ENCODE peak calls at places on chromosomes 3 and 15, in five cellular contexts. I is SHP77, W is progenitor cell of endocrine pancreas, P is T-helper 9 cell, C is occipital lobe. T is an unnamed sample.

GRCh38 chr15:89496155-89497098 is at the start of gene RHCG:
- DNase-seq in W (peak; percentile 56), P (no peak), I (no peak), C (no peak), T (peak; percentile 23)

GRCh38 chr3:117998071-117998470 is 1036.6 kb downstream of the IGSF11 start:
- DNase-seq in I (peak; percentile 19), P (no peak), C (peak; percentile 4), W (no peak), T (no peak)

GRCh38 chr15:34993877-34994276 is 5.8 kb upstream of the ZNF770 start:
- DNase-seq in C (no peak), P (no peak), W (no peak), I (no peak), T (no peak)

GRCh38 chr3:134373278-134373941 is 837 bp downstream of the AMOTL2 start:
- DNase-seq in C (peak; percentile 87), W (peak; percentile 74), I (peak; percentile 54), P (no peak), T (peak; percentile 78)

GRCh38 chr3:89173546-89173945 is 66.1 kb downstream of the EPHA3 start:
- DNase-seq in I (no peak), C (no peak), P (no peak), W (no peak), T (no peak)

GRCh38 chr3:134381836-134382442 is 7.7 kb upstream of the AMOTL2 start:
- DNase-seq in C (no peak), I (no peak), P (no peak), W (no peak), T (peak; percentile 88)

GRCh38 chr3:2993719-2994118 is 116.5 kb downstream of the IL5RA start:
- DNase-seq in P (no peak), W (no peak), C (no peak), I (no peak), T (no peak)

GRCh38 chr3:29201609-29202008 is 79.3 kb upstream of the RBMS3 start:
- DNase-seq in C (no peak), I (no peak), P (no peak), W (no peak), T (no peak)

GRCh38 chr3:132268956-132269355 is 48.3 kb upstream of the ACP3 start:
- DNase-seq in I (no peak), W (no peak), C (no peak), P (no peak), T (no peak)

GRCh38 chr3:72031581-72031980 is 246.6 kb upstream of the PROK2 start:
- DNase-seq in C (no peak), P (no peak), W (no peak), I (no peak), T (no peak)

GRCh38 chr15:42729409-42729808 is 7.5 kb downstream of the CDAN1 start:
- DNase-seq in W (no peak), P (no peak), C (no peak), I (no peak), T (no peak)

GRCh38 chr15:37618368-37618767 is 316.1 kb upstream of the TMCO5A start:
- DNase-seq in C (no peak), I (no peak), P (no peak), W (no peak), T (no peak)

GRCh38 chr3:134463676-134464611 is 21.8 kb downstream of the ANAPC13 start:
- DNase-seq in I (no peak), W (peak; percentile 11), P (no peak), C (peak; percentile 6), T (peak; percentile 58)

GRCh38 chr15:92810418-92811138 is 89.5 kb upstream of the CHD2 start:
- DNase-seq in W (no peak), C (no peak), I (peak; percentile 79), P (no peak), T (peak; percentile 76)

T was measured in transverse colon.